ENCODE peak calls at places on chromosomes 11 and 22, in four cellular contexts. U, Q, J and T are unnamed samples.

GRCh38 chr11:59261150-59261549 is 48.4 kb upstream of the MPEG1 start:
- DNase-seq in U (no peak), Q (no peak), J (no peak), T (no peak)

GRCh38 chr22:23225724-23226496 is 45.6 kb downstream of the BCR start:
- DNase-seq in J (no peak), Q (peak; percentile 77), U (peak; percentile 87), T (no peak)

GRCh38 chr11:66834943-66835342 is 8.3 kb upstream of the RCE1 start:
- DNase-seq in J (no peak), U (no peak), Q (no peak), T (no peak)

GRCh38 chr11:72239849-72240460 is 4.0 kb downstream of the PHOX2A start:
- DNase-seq in J (peak; percentile 60), U (no peak), Q (peak; percentile 78), T (peak; percentile 79)

GRCh38 chr11:119739975-119740374 is 11.0 kb upstream of the NECTIN1 start:
- DNase-seq in J (peak; percentile 88), Q (no peak), U (no peak), T (peak; percentile 68)

GRCh38 chr11:110410638-110411037 is 19.1 kb upstream of the FDX1 start:
- DNase-seq in Q (no peak), J (no peak), U (no peak), T (no peak)

GRCh38 chr11:66882540-66882939 is 25.7 kb downstream of the LRFN4 start:
- DNase-seq in U (no peak), Q (no peak), J (no peak), T (no peak)

GRCh38 chr11:18265949-18266348 is at the start of gene SAA1:
- DNase-seq in U (peak; percentile 74), J (no peak), Q (no peak), T (no peak)

GRCh38 chr11:19658344-19658743 is 54.3 kb upstream of the NAV2 start:
- DNase-seq in J (no peak), U (no peak), Q (no peak), T (no peak)

GRCh38 chr22:30617819-30618218 is 10.8 kb downstream of the TCN2 start:
- DNase-seq in J (no peak), Q (no peak), U (no peak), T (no peak)

GRCh38 chr11:86171627-86172026 is 72.9 kb upstream of the EED start:
- DNase-seq in J (no peak), U (no peak), Q (no peak), T (no peak)

GRCh38 chr11:2825886-2826678 is 59.5 kb downstream of the CDKN1C start:
- DNase-seq in Q (peak; percentile 72), U (peak; percentile 85), J (peak; percentile 45), T (peak; percentile 51)

GRCh38 chr11:82867495-82868082 is 32.6 kb downstream of the PRCP start:
- DNase-seq in Q (peak; percentile 48), J (peak; percentile 78), U (peak; percentile 61), T (peak; percentile 84)

GRCh38 chr11:121024989-121025388 is 1.1 kb downstream of the TBCEL start:
- DNase-seq in J (no peak), U (peak; percentile 65), Q (no peak), T (no peak)

GRCh38 chr22:32634424-32634981 is 159.9 kb downstream of the FBXO7 start:
- DNase-seq in U (no peak), J (no peak), Q (no peak), T (no peak)

GRCh38 chr11:76120513-76121081 is 85.7 kb downstream of the WNT11 start:
- DNase-seq in Q (no peak), U (no peak), J (no peak), T (no peak)

GRCh38 chr11:44792171-44792570 is 65.4 kb downstream of the TSPAN18 start:
- DNase-seq in Q (no peak), J (no peak), U (no peak), T (no peak)

GRCh38 chr11:1967641-1968225 is 20.6 kb downstream of the MRPL23 start:
- DNase-seq in U (no peak), Q (no peak), J (no peak), T (no peak)

GRCh38 chr22:38957046-38957770 is at the start of gene APOBEC3A:
- DNase-seq in U (peak; percentile 16), J (no peak), Q (peak; percentile 78), T (no peak)
- H3K4me3 ChIP-seq in U (no peak within 1 kb of the TSS), J (no peak within 1 kb of the TSS), Q (no peak within 1 kb of the TSS), T (no peak within 1 kb of the TSS)

GRCh38 chr22:42275970-42276369 is 5.5 kb upstream of the TCF20 start:
- DNase-seq in J (no peak), Q (no peak), U (peak; percentile 54), T (no peak)

GRCh38 chr22:42277232-42277753 is 6.8 kb upstream of the TCF20 start:
- DNase-seq in U (no peak), J (no peak), Q (no peak), T (no peak)

GRCh38 chr22:42279425-42280020 is 9.1 kb upstream of the TCF20 start:
- DNase-seq in Q (no peak), J (no peak), U (no peak), T (no peak)

GRCh38 chr22:42280140-42280539 is 9.7 kb upstream of the TCF20 start:
- DNase-seq in J (no peak), Q (no peak), U (no peak), T (no peak)

GRCh38 chr22:42277988-42278776 is 7.7 kb upstream of the TCF20 start:
- DNase-seq in Q (no peak), U (no peak), J (no peak), T (peak; percentile 78)
- H3K27me3 ChIP-seq in Q (peaks cover 15% of the 10 kb centered on the region), U (no peaks in the 10 kb centered on the region), J (no peaks in the 10 kb centered on the region), T (no peaks in the 10 kb centered on the region)

GRCh38 chr11:63745304-63746170 is 23.0 kb downstream of the ZFTA start:
- DNase-seq in Q (no peak), J (no peak), U (peak; percentile 33), T (no peak)
- TF ChIP-seq CTCF in Q (no peak), J (peak; percentile 28), U (peak; percentile 24), T (peak; percentile 24)

GRCh38 chr22:39906207-39906606 is 5.3 kb downstream of the GRAP2 start:
- DNase-seq in J (no peak), U (no peak), Q (no peak), T (no peak)
- H3K4me3 ChIP-seq in J (no peak overlapping the region), U (no peak overlapping the region), Q (peak overlapping the region; percentile 31), T (no peak overlapping the region)